ENCODE peak calls at places on chromosome 5, in seven cellular contexts. F is adrenal gland, P is tibial artery, C is right lobe of liver, S is neuronal stem cell, W is ovary, I is GM23248. M is an unnamed sample.

GRCh38 chr5:168829922-168830417 is 250.8 kb upstream of the PANK3 start:
- DNase-seq in F (no peak), P (no peak), C (no peak), S (no peak), W (no peak), I (no peak), M (no peak)

GRCh38 chr5:111453747-111454146 is 58.6 kb downstream of the STARD4 start:
- DNase-seq in F (no peak), P (no peak), C (no peak), S (no peak), W (no peak), I (peak; percentile 61), M (no peak)

GRCh38 chr5:117249086-117249815 is 674.6 kb upstream of the SEMA6A start:
- DNase-seq in F (no peak), P (no peak), C (no peak), S (no peak), W (no peak), I (no peak), M (peak; percentile 76)

GRCh38 chr5:22605473-22605872 is 247.7 kb downstream of the CDH12 start:
- DNase-seq in F (no peak), P (no peak), C (no peak), S (no peak), W (no peak), I (no peak), M (no peak)

GRCh38 chr5:149878371-149878770 is 66.2 kb downstream of the PDE6A start:
- DNase-seq in F (no peak), P (no peak), C (peak; percentile 37), S (no peak), W (no peak), I (no peak), M (peak; percentile 28)

GRCh38 chr5:78492650-78493049 is 132.2 kb downstream of the SCAMP1 start:
- DNase-seq in F (no peak), P (no peak), C (no peak), S (no peak), W (no peak), I (no peak), M (no peak)

GRCh38 chr5:54634089-54634488 is 116.5 kb downstream of the SNX18 start:
- DNase-seq in F (no peak), P (no peak), C (no peak), S (no peak), W (no peak), I (no peak), M (no peak)

GRCh38 chr5:59330680-59331079 is 562.8 kb downstream of the PDE4D start:
- DNase-seq in F (no peak), P (no peak), C (no peak), S (no peak), W (no peak), I (no peak), M (no peak)

GRCh38 chr5:89105171-89105695 is 222.2 kb upstream of the MEF2C start:
- DNase-seq in F (no peak), P (no peak), C (no peak), S (no peak), W (no peak), I (no peak), M (no peak)

GRCh38 chr5:78745985-78746384 is 97.4 kb upstream of the LHFPL2 start:
- DNase-seq in F (no peak), P (no peak), C (no peak), S (no peak), W (no peak), I (no peak), M (no peak)

GRCh38 chr5:58872670-58873273 is 289.9 kb downstream of the RAB3C start:
- DNase-seq in F (no peak), P (no peak), C (no peak), S (no peak), W (no peak), I (no peak), M (no peak)

GRCh38 chr5:136209346-136209910 is 16.5 kb upstream of the SMIM32 start:
- DNase-seq in F (no peak), P (no peak), C (no peak), S (no peak), W (no peak), I (no peak), M (no peak)

GRCh38 chr5:38672059-38672791 is 115.8 kb upstream of the LIFR start:
- DNase-seq in F (no peak), P (no peak), C (no peak), S (no peak), W (no peak), I (peak; percentile 21), M (no peak)

GRCh38 chr5:137665678-137666077 is 70.2 kb downstream of the KLHL3 start:
- DNase-seq in F (no peak), P (no peak), C (no peak), S (no peak), W (no peak), I (no peak), M (no peak)

GRCh38 chr5:141343953-141344463 is 379 bp downstream of the PCDHGA3 start:
- DNase-seq in F (no peak), P (no peak), C (no peak), S (no peak), W (no peak), I (no peak), M (no peak)

GRCh38 chr5:173327084-173327947 is 898 bp downstream of the STC2 start:
- DNase-seq in F (no peak), P (no peak), C (no peak), S (peak; percentile 43), W (no peak), I (peak; percentile 82), M (peak; percentile 46)

GRCh38 chr5:168712280-168712924 is 133.2 kb upstream of the PANK3 start:
- DNase-seq in F (no peak), P (no peak), C (no peak), S (no peak), W (no peak), I (peak; percentile 99), M (no peak)

GRCh38 chr5:8840237-8840636 is 705.6 kb downstream of the SEMA5A start:
- DNase-seq in F (no peak), P (no peak), C (no peak), S (no peak), W (no peak), I (no peak), M (no peak)

GRCh38 chr5:91403404-91403803 is 20.3 kb upstream of the ARRDC3 start:
- DNase-seq in F (no peak), P (no peak), C (no peak), S (no peak), W (no peak), I (peak; percentile 70), M (no peak)

GRCh38 chr5:64312496-64312895 is 146.9 kb downstream of the RNF180 start:
- DNase-seq in F (no peak), P (no peak), C (no peak), S (no peak), W (no peak), I (no peak), M (no peak)

GRCh38 chr5:15344954-15345353 is 155.0 kb upstream of the FBXL7 start:
- DNase-seq in F (no peak), P (no peak), C (no peak), S (no peak), W (no peak), I (no peak), M (no peak)

GRCh38 chr5:98454904-98455303 is 318.6 kb upstream of the RGMB start:
- DNase-seq in F (no peak), P (no peak), C (no peak), S (no peak), W (no peak), I (peak; percentile 98), M (no peak)

GRCh38 chr5:15752886-15753285 is 252.9 kb downstream of the FBXL7 start:
- DNase-seq in F (peak; percentile 82), P (no peak), C (no peak), S (no peak), W (peak; percentile 60), I (peak; percentile 64), M (peak; percentile 84)

GRCh38 chr5:171242521-171242920 is 66.5 kb upstream of the TLX3 start:
- DNase-seq in F (no peak), P (no peak), C (no peak), S (no peak), W (no peak), I (no peak), M (no peak)

GRCh38 chr5:141821430-141821925 is 56.7 kb downstream of the PCDH1 start:
- DNase-seq in F (no peak), P (no peak), C (no peak), S (no peak), W (no peak), I (peak; percentile 94), M (peak; percentile 37)

GRCh38 chr5:131230406-131230805 is 33.4 kb upstream of the CDC42SE2 start:
- DNase-seq in F (no peak), P (no peak), C (no peak), S (no peak), W (no peak), I (no peak), M (peak; percentile 43)

GRCh38 chr5:36369092-36369737 is 67.5 kb upstream of the RANBP3L start:
- DNase-seq in F (peak; percentile 67), P (no peak), C (no peak), S (no peak), W (no peak), I (peak; percentile 48), M (peak; percentile 3)

GRCh38 chr5:155027993-155028629 is 14.6 kb downstream of the KIF4B start:
- DNase-seq in F (no peak), P (no peak), C (no peak), S (no peak), W (no peak), I (no peak), M (no peak)

GRCh38 chr5:43274435-43275114 is 38.6 kb downstream of the HMGCS1 start:
- DNase-seq in F (no peak), P (no peak), C (no peak), S (no peak), W (no peak), I (no peak), M (no peak)

GRCh38 chr5:73188764-73189521 is 15.9 kb downstream of the TMEM174 start:
- DNase-seq in F (no peak), P (no peak), C (no peak), S (no peak), W (no peak), I (peak; percentile 56), M (no peak)
- H3K4me3 ChIP-seq in F (no peak overlapping the region), P (no peak overlapping the region), C (no peak overlapping the region), S (no peak overlapping the region), W (no peak overlapping the region), I (peak overlapping the region; percentile 31), M (no peak overlapping the region)

DNA sequence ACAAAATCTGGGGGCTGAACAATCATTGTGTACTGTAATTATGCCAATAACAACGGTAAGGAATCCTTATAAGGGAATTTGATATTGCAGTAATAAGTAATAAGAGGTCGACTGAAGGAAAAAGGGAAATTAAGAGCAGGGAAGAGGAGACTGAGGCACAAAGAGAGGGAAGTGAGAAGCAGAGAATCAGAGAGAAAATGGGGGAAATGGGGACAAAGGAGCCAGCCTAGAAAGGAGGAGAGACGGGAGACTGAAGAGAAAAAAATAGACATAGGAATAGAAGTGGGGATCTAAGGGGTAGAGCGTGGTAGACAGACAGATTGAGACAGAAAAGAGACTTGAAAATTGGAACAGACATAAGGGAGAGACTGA is 518 bp upstream of the ZNF300 start:
- DNase-seq in F (no peak), P (no peak), C (no peak), S (no peak), W (no peak), I (no peak), M (no peak)
- H3K9me3 ChIP-seq in F (peaks cover 12% of the 10 kb centered on the region), P (peaks cover 52% of the 10 kb centered on the region), C (no peaks in the 10 kb centered on the region), S (peaks cover 18% of the 10 kb centered on the region), W (peaks cover 2% of the 10 kb centered on the region), I (no peaks in the 10 kb centered on the region), M (no peaks in the 10 kb centered on the region)

GRCh38 chr5:134135091-134135655 is 20.7 kb downstream of the TCF7 start:
- DNase-seq in F (no peak), P (peak; percentile 24), C (no peak), S (no peak), W (no peak), I (no peak), M (no peak)
- H3K4me1 ChIP-seq in F (peaks cover 4% of the 10 kb centered on the region), P (peaks cover 16% of the 10 kb centered on the region), C (no peaks in the 10 kb centered on the region), S (no peaks in the 10 kb centered on the region), W (no peaks in the 10 kb centered on the region), I (peaks cover 19% of the 10 kb centered on the region), M (no peaks in the 10 kb centered on the region)

GRCh38 chr5:118863345-118863744 is 125.0 kb downstream of the DTWD2 start:
- DNase-seq in F (no peak), P (no peak), C (no peak), S (no peak), W (no peak), I (peak; percentile 63), M (no peak)
- H3K4me3 ChIP-seq in F (no peak overlapping the region), P (no peak overlapping the region), C (no peak overlapping the region), S (no peak overlapping the region), W (no peak overlapping the region), I (no peak overlapping the region), M (no peak overlapping the region)